ENCODE peak calls at places on chromosomes 12 and 14, in four cellular contexts. T is lower leg skin, P is astrocyte of the spinal cord, R is cardiac fibroblast. F is an unnamed sample.

GRCh38 chr12:103958621-103959020 is 7.1 kb upstream of the TDG start:
- DNase-seq in T (no peak), P (no peak), R (no peak), F (no peak)

GRCh38 chr14:32073537-32074189 is 3.4 kb upstream of the ARHGAP5 start:
- DNase-seq in T (no peak), P (peak; percentile 89), R (peak; percentile 91), F (peak; percentile 87)

GRCh38 chr14:99313234-99313633 is 41.2 kb upstream of the BCL11B start:
- DNase-seq in T (peak; percentile 66), P (no peak), R (no peak), F (no peak)

GRCh38 chr12:57586128-57586527 is 4.9 kb upstream of the PIP4K2C start:
- DNase-seq in T (no peak), P (no peak), R (no peak), F (no peak)

GRCh38 chr12:15601210-15601800 is 187.9 kb downstream of the EPS8 start:
- DNase-seq in T (no peak), P (peak; percentile 84), R (peak; percentile 72), F (peak; percentile 94)

GRCh38 chr14:29536886-29537511 is 390.6 kb downstream of the PRKD1 start:
- DNase-seq in T (no peak), P (peak; percentile 52), R (peak; percentile 60), F (peak; percentile 26)

GRCh38 chr12:88720785-88721650 is 140.7 kb upstream of the KITLG start:
- DNase-seq in T (no peak), P (no peak), R (no peak), F (no peak)

GRCh38 chr12:132622437-132623071 is 4.0 kb downstream of the P2RX2 start:
- DNase-seq in T (no peak), P (peak; percentile 64), R (peak; percentile 83), F (no peak)

GRCh38 chr14:103563089-103563620 is 395 bp downstream of the COA8 start:
- DNase-seq in T (peak; percentile 93), P (no peak), R (no peak), F (peak; percentile 72)

GRCh38 chr14:69079747-69080146 is 73.2 kb downstream of the DCAF5 start:
- DNase-seq in T (no peak), P (no peak), R (no peak), F (no peak)

GRCh38 chr12:68162374-68162773 is 2.8 kb upstream of the IFNG start:
- DNase-seq in T (no peak), P (no peak), R (no peak), F (peak; percentile 10)

GRCh38 chr12:49230176-49230575 is 34.7 kb upstream of the TUBA1C start:
- DNase-seq in T (no peak), P (no peak), R (no peak), F (no peak)

GRCh38 chr14:105622329-105622955 is 96.1 kb downstream of the TMEM121 start:
- DNase-seq in T (no peak), P (no peak), R (no peak), F (no peak)

GRCh38 chr14:102046337-102047278 is 40.2 kb downstream of the HSP90AA1 start:
- DNase-seq in T (peak; percentile 96), P (peak; percentile 41), R (peak; percentile 73), F (peak; percentile 35)

GRCh38 chr12:58741226-58741625 is 179.1 kb downstream of the LRIG3 start:
- DNase-seq in T (no peak), P (no peak), R (no peak), F (no peak)

GRCh38 chr12:107951024-107951423 is 176.5 kb downstream of the ASCL4 start:
- DNase-seq in T (no peak), P (no peak), R (no peak), F (no peak)

GRCh38 chr12:101832030-101832429 is 1.3 kb upstream of the GNPTAB start:
- DNase-seq in T (no peak), P (no peak), R (no peak), F (no peak)

GRCh38 chr12:50615534-50616296 is 110.9 kb downstream of the DIP2B start:
- DNase-seq in T (no peak), P (peak; percentile 61), R (no peak), F (peak; percentile 36)

GRCh38 chr12:46402451-46402850 is 29.9 kb upstream of the SLC38A2 start:
- DNase-seq in T (no peak), P (peak; percentile 92), R (peak; percentile 94), F (peak; percentile 70)

GRCh38 chr12:51926064-51926632 is 18.8 kb downstream of the ACVRL1 start:
- DNase-seq in T (peak; percentile 71), P (no peak), R (peak; percentile 86), F (no peak)

GRCh38 chr12:29552324-29552927 is 54.9 kb upstream of the OVCH1 start:
- DNase-seq in T (peak; percentile 88), P (peak; percentile 54), R (peak; percentile 74), F (peak; percentile 68)

GRCh38 chr12:41521872-41522379 is 333.8 kb downstream of the PDZRN4 start:
- DNase-seq in T (no peak), P (peak; percentile 84), R (peak; percentile 87), F (peak; percentile 73)

GRCh38 chr14:61761557-61761956 is 663 bp upstream of the SNAPC1 start:
- DNase-seq in T (peak; percentile 74), P (no peak), R (no peak), F (no peak)

GRCh38 chr14:60248697-60249314 is at the start of gene PPM1A:
- DNase-seq in T (peak; percentile 99), P (peak; percentile 95), R (peak; percentile 97), F (peak; percentile 89)

GRCh38 chr14:68910540-68910939 is 68.6 kb downstream of the ACTN1 start:
- DNase-seq in T (no peak), P (peak; percentile 40), R (no peak), F (no peak)

GRCh38 chr14:75069021-75069810 is at the start of gene ZC2HC1C:
- DNase-seq in T (peak; percentile 99), P (peak; percentile 85), R (peak; percentile 94), F (peak; percentile 90)

GRCh38 chr14:105034314-105035039 is 13.6 kb upstream of the CDCA4 start:
- DNase-seq in T (no peak), P (no peak), R (no peak), F (no peak)

GRCh38 chr14:33938131-33938949 is 12.5 kb downstream of the EGLN3 start:
- DNase-seq in T (peak; percentile 91), P (no peak), R (peak; percentile 77), F (peak; percentile 61)

GRCh38 chr12:6171409-6172015 is 28.7 kb upstream of the CD9 start:
- DNase-seq in T (peak; percentile 87), P (no peak), R (peak; percentile 74), F (no peak)

GRCh38 chr14:67583711-67584644 is 16.1 kb downstream of the PIGH start:
- DNase-seq in T (peak; percentile 70), P (peak; percentile 39), R (peak; percentile 66), F (peak; percentile 66)

GRCh38 chr12:24728366-24728765 is 220.5 kb downstream of the BCAT1 start:
- DNase-seq in T (no peak), P (peak; percentile 57), R (peak; percentile 62), F (peak; percentile 45)
- TF ChIP-seq CTCF in T (no peak), P (peak; percentile 62), R (peak; percentile 62), F (peak; percentile 52)

GRCh38 chr14:53128303-53128702 is 24.8 kb downstream of the DDHD1 start:
- DNase-seq in T (no peak), P (no peak), R (no peak), F (no peak)
- TF ChIP-seq CTCF in T (no peak), P (no peak), R (no peak), F (no peak)

DNA sequence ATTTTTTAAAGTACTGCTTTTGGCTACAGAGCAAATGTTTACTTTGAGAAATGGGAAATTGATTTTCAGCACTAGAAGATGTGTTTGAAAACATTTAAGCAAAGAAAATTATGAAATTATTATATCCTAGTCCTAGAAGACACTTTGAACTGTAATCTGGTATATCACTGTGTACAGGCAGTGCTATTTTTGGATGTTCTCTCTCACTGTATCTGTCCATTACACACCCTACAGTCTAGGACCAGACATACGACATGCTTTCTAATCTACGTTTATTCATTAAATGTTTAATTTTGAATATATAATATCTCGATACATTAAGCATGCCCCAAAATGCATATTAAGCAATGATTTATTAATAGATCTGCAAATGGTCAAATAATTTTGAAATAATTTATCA is 82.5 kb downstream of the ST8SIA1 start:
- DNase-seq in T (no peak), P (no peak), R (no peak), F (no peak)
- TF ChIP-seq CTCF in T (no peak), P (no peak), R (no peak), F (no peak)

GRCh38 chr12:65961731-65962130 is 137.4 kb downstream of the HMGA2 start:
- DNase-seq in T (no peak), P (peak; percentile 25), R (no peak), F (no peak)

GRCh38 chr12:65960820-65961691 is 136.8 kb downstream of the HMGA2 start:
- DNase-seq in T (no peak), P (no peak), R (no peak), F (no peak)

GRCh38 chr12:65959452-65959851 is 135.2 kb downstream of the HMGA2 start:
- DNase-seq in T (no peak), P (no peak), R (no peak), F (no peak)

GRCh38 chr12:65965358-65965757 is 141.1 kb downstream of the HMGA2 start:
- DNase-seq in T (no peak), P (peak; percentile 87), R (no peak), F (no peak)

GRCh38 chr12:65962921-65963883 is 138.9 kb downstream of the HMGA2 start:
- DNase-seq in T (no peak), P (peak; percentile 75), R (no peak), F (no peak)
- TF ChIP-seq CTCF in T (no peak), P (peak; percentile 32), R (peak; percentile 11), F (no peak)

GRCh38 chr12:23028158-23028802 is 403.3 kb downstream of the ETNK1 start:
- DNase-seq in T (no peak), P (no peak), R (no peak), F (no peak)
- TF ChIP-seq CTCF in T (no peak), P (no peak), R (no peak), F (no peak)

GRCh38 chr14:96863986-96864330 is 66.8 kb downstream of the VRK1 start:
- DNase-seq in T (no peak), P (no peak), R (no peak), F (no peak)
- TF ChIP-seq CTCF in T (no peak), P (no peak), R (no peak), F (no peak)

GRCh38 chr12:63869656-63870055 is 25.2 kb downstream of the SRGAP1 start:
- DNase-seq in T (no peak), P (peak; percentile 38), R (no peak), F (no peak)
- TF ChIP-seq CTCF in T (no peak), P (no peak), R (no peak), F (no peak)

GRCh38 chr12:92476844-92477243 is 225.9 kb upstream of the PLEKHG7 start:
- DNase-seq in T (no peak), P (no peak), R (no peak), F (no peak)
- TF ChIP-seq CTCF in T (no peak), P (no peak), R (no peak), F (no peak)

F was measured in MCF 10A.